ENCODE peak calls at places on chromosome 6, in seven cellular contexts. One of them, this sample, is unnamed.

GRCh38 chr6:135280375-135281136 is 99.4 kb downstream of the MYB start:
- DNase-seq in cardiac fibroblast: peak
- DNase-seq in cardiac muscle cell: no peak
- DNase-seq in activated CD4-positive, CD25-positive, alpha-beta regulatory T cell: no peak
- DNase-seq in non-pigmented ciliary epithelial cell: no peak
- DNase-seq in CD4-positive, alpha-beta T cell: no peak
- DNase-seq in fibroblast of pulmonary artery: peak
- DNase-seq in this sample: no peak

GRCh38 chr6:52403627-52404026 is 16.5 kb upstream of the EFHC1 start:
- DNase-seq in cardiac fibroblast: peak
- DNase-seq in cardiac muscle cell: no peak
- DNase-seq in activated CD4-positive, CD25-positive, alpha-beta regulatory T cell: no peak
- DNase-seq in non-pigmented ciliary epithelial cell: no peak
- DNase-seq in CD4-positive, alpha-beta T cell: no peak
- DNase-seq in fibroblast of pulmonary artery: no peak
- DNase-seq in this sample: no peak

GRCh38 chr6:105985816-105986632 is 100.1 kb upstream of the PRDM1 start:
- DNase-seq in cardiac fibroblast: no peak
- DNase-seq in cardiac muscle cell: peak
- DNase-seq in activated CD4-positive, CD25-positive, alpha-beta regulatory T cell: no peak
- DNase-seq in non-pigmented ciliary epithelial cell: no peak
- DNase-seq in CD4-positive, alpha-beta T cell: no peak
- DNase-seq in fibroblast of pulmonary artery: no peak
- DNase-seq in this sample: peak

GRCh38 chr6:90611543-90611864 is 24.6 kb upstream of the MAP3K7 start:
- DNase-seq in cardiac fibroblast: no peak
- DNase-seq in cardiac muscle cell: no peak
- DNase-seq in activated CD4-positive, CD25-positive, alpha-beta regulatory T cell: no peak
- DNase-seq in non-pigmented ciliary epithelial cell: no peak
- DNase-seq in CD4-positive, alpha-beta T cell: no peak
- DNase-seq in fibroblast of pulmonary artery: peak
- DNase-seq in this sample: no peak

GRCh38 chr6:111774346-111774703 is 98.9 kb downstream of the FYN start:
- DNase-seq in cardiac fibroblast: no peak
- DNase-seq in cardiac muscle cell: no peak
- DNase-seq in activated CD4-positive, CD25-positive, alpha-beta regulatory T cell: no peak
- DNase-seq in non-pigmented ciliary epithelial cell: no peak
- DNase-seq in CD4-positive, alpha-beta T cell: no peak
- DNase-seq in fibroblast of pulmonary artery: peak
- DNase-seq in this sample: no peak

GRCh38 chr6:1917628-1918371 is 308.1 kb downstream of the FOXC1 start:
- DNase-seq in cardiac fibroblast: peak
- DNase-seq in cardiac muscle cell: no peak
- DNase-seq in activated CD4-positive, CD25-positive, alpha-beta regulatory T cell: no peak
- DNase-seq in non-pigmented ciliary epithelial cell: peak
- DNase-seq in CD4-positive, alpha-beta T cell: no peak
- DNase-seq in fibroblast of pulmonary artery: peak
- DNase-seq in this sample: no peak

GRCh38 chr6:36501686-36502085 is 45.6 kb downstream of the STK38 start:
- DNase-seq in cardiac fibroblast: no peak
- DNase-seq in cardiac muscle cell: no peak
- DNase-seq in activated CD4-positive, CD25-positive, alpha-beta regulatory T cell: no peak
- DNase-seq in non-pigmented ciliary epithelial cell: no peak
- DNase-seq in CD4-positive, alpha-beta T cell: no peak
- DNase-seq in fibroblast of pulmonary artery: no peak
- DNase-seq in this sample: no peak

GRCh38 chr6:40586800-40587201 is 363 bp downstream of the LRFN2 start:
- DNase-seq in cardiac fibroblast: peak
- DNase-seq in cardiac muscle cell: peak
- DNase-seq in activated CD4-positive, CD25-positive, alpha-beta regulatory T cell: no peak
- DNase-seq in non-pigmented ciliary epithelial cell: no peak
- DNase-seq in CD4-positive, alpha-beta T cell: no peak
- DNase-seq in fibroblast of pulmonary artery: no peak
- DNase-seq in this sample: peak

GRCh38 chr6:23244300-23244699 is 674.9 kb downstream of the HDGFL1 start:
- DNase-seq in cardiac fibroblast: peak
- DNase-seq in cardiac muscle cell: no peak
- DNase-seq in activated CD4-positive, CD25-positive, alpha-beta regulatory T cell: no peak
- DNase-seq in non-pigmented ciliary epithelial cell: peak
- DNase-seq in CD4-positive, alpha-beta T cell: no peak
- DNase-seq in fibroblast of pulmonary artery: peak
- DNase-seq in this sample: no peak

GRCh38 chr6:37566209-37566859 is 66.6 kb upstream of the CCDC167 start:
- DNase-seq in cardiac fibroblast: peak
- DNase-seq in cardiac muscle cell: peak
- DNase-seq in activated CD4-positive, CD25-positive, alpha-beta regulatory T cell: peak
- DNase-seq in non-pigmented ciliary epithelial cell: no peak
- DNase-seq in CD4-positive, alpha-beta T cell: peak
- DNase-seq in fibroblast of pulmonary artery: peak
- DNase-seq in this sample: peak

GRCh38 chr6:31114540-31114876 is at the start of gene PSORS1C1:
- DNase-seq in cardiac fibroblast: peak
- DNase-seq in cardiac muscle cell: no peak
- DNase-seq in activated CD4-positive, CD25-positive, alpha-beta regulatory T cell: no peak
- DNase-seq in non-pigmented ciliary epithelial cell: peak
- DNase-seq in CD4-positive, alpha-beta T cell: no peak
- DNase-seq in fibroblast of pulmonary artery: peak
- DNase-seq in this sample: no peak

GRCh38 chr6:35495258-35496035 is 1.4 kb downstream of the TEAD3 start:
- DNase-seq in cardiac fibroblast: no peak
- DNase-seq in cardiac muscle cell: no peak
- DNase-seq in activated CD4-positive, CD25-positive, alpha-beta regulatory T cell: no peak
- DNase-seq in non-pigmented ciliary epithelial cell: no peak
- DNase-seq in CD4-positive, alpha-beta T cell: no peak
- DNase-seq in fibroblast of pulmonary artery: no peak
- DNase-seq in this sample: peak

GRCh38 chr6:140912686-140913085 is 1220.0 kb upstream of the GJE1 start:
- DNase-seq in cardiac fibroblast: no peak
- DNase-seq in cardiac muscle cell: no peak
- DNase-seq in activated CD4-positive, CD25-positive, alpha-beta regulatory T cell: no peak
- DNase-seq in non-pigmented ciliary epithelial cell: no peak
- DNase-seq in CD4-positive, alpha-beta T cell: no peak
- DNase-seq in fibroblast of pulmonary artery: no peak
- DNase-seq in this sample: no peak

GRCh38 chr6:9250852-9251251 is 815.5 kb upstream of the SLC35B3 start:
- DNase-seq in cardiac fibroblast: peak
- DNase-seq in cardiac muscle cell: peak
- DNase-seq in activated CD4-positive, CD25-positive, alpha-beta regulatory T cell: no peak
- DNase-seq in non-pigmented ciliary epithelial cell: peak
- DNase-seq in CD4-positive, alpha-beta T cell: no peak
- DNase-seq in fibroblast of pulmonary artery: peak
- DNase-seq in this sample: peak

GRCh38 chr6:18237167-18237566 is 27.2 kb downstream of the DEK start:
- DNase-seq in cardiac fibroblast: no peak
- DNase-seq in cardiac muscle cell: no peak
- DNase-seq in activated CD4-positive, CD25-positive, alpha-beta regulatory T cell: no peak
- DNase-seq in non-pigmented ciliary epithelial cell: no peak
- DNase-seq in CD4-positive, alpha-beta T cell: no peak
- DNase-seq in fibroblast of pulmonary artery: no peak
- DNase-seq in this sample: no peak

GRCh38 chr6:138101946-138102731 is 5.1 kb downstream of the PERP start:
- DNase-seq in cardiac fibroblast: peak
- DNase-seq in cardiac muscle cell: peak
- DNase-seq in activated CD4-positive, CD25-positive, alpha-beta regulatory T cell: no peak
- DNase-seq in non-pigmented ciliary epithelial cell: no peak
- DNase-seq in CD4-positive, alpha-beta T cell: no peak
- DNase-seq in fibroblast of pulmonary artery: no peak
- DNase-seq in this sample: no peak

GRCh38 chr6:72861935-72862432 is 240.1 kb downstream of the KCNQ5 start:
- DNase-seq in cardiac fibroblast: peak
- DNase-seq in cardiac muscle cell: peak
- DNase-seq in activated CD4-positive, CD25-positive, alpha-beta regulatory T cell: no peak
- DNase-seq in non-pigmented ciliary epithelial cell: no peak
- DNase-seq in CD4-positive, alpha-beta T cell: no peak
- DNase-seq in fibroblast of pulmonary artery: peak
- DNase-seq in this sample: no peak

GRCh38 chr6:107489636-107490567 is at the start of gene SOBP:
- DNase-seq in cardiac fibroblast: peak
- DNase-seq in cardiac muscle cell: peak
- DNase-seq in activated CD4-positive, CD25-positive, alpha-beta regulatory T cell: no peak
- DNase-seq in non-pigmented ciliary epithelial cell: no peak
- DNase-seq in CD4-positive, alpha-beta T cell: no peak
- DNase-seq in fibroblast of pulmonary artery: peak
- DNase-seq in this sample: peak

GRCh38 chr6:166692723-166693302 is 65.8 kb upstream of the RPS6KA2 start:
- DNase-seq in cardiac fibroblast: no peak
- DNase-seq in cardiac muscle cell: no peak
- DNase-seq in activated CD4-positive, CD25-positive, alpha-beta regulatory T cell: no peak
- DNase-seq in non-pigmented ciliary epithelial cell: no peak
- DNase-seq in CD4-positive, alpha-beta T cell: no peak
- DNase-seq in fibroblast of pulmonary artery: no peak
- DNase-seq in this sample: no peak

GRCh38 chr6:53029761-53030160 is 34.7 kb upstream of the GSTA4 start:
- DNase-seq in cardiac fibroblast: no peak
- DNase-seq in cardiac muscle cell: no peak
- DNase-seq in activated CD4-positive, CD25-positive, alpha-beta regulatory T cell: no peak
- DNase-seq in non-pigmented ciliary epithelial cell: no peak
- DNase-seq in CD4-positive, alpha-beta T cell: no peak
- DNase-seq in fibroblast of pulmonary artery: no peak
- DNase-seq in this sample: peak

This sample was measured in glutamatergic neuron.